ENCODE peak calls at places on chromosome 21, in seven cellular contexts. S is K562, Z is SK-N-SH, P is T47D, F is H1, V is GM12878, L is HepG2. T is an unnamed sample.

GRCh38 chr21:31592501-31592900 is 67.0 kb upstream of the SOD1 start:
- DNase-seq in P (no peak), F (no peak), L (no peak), Z (no peak), S (no peak), V (no peak), T (no peak)

GRCh38 chr21:39114871-39115658 is 68.2 kb downstream of the PSMG1 start:
- DNase-seq in L (peak; percentile 29), S (no peak), P (no peak), F (no peak), V (no peak), Z (no peak), T (no peak)

GRCh38 chr21:42440187-42440792 is 36.6 kb downstream of the UBASH3A start:
- DNase-seq in V (peak; percentile 70), L (no peak), P (no peak), Z (no peak), S (no peak), F (no peak), T (no peak)

GRCh38 chr21:43854773-43855633 is 10.0 kb upstream of the AGPAT3 start:
- DNase-seq in S (peak; percentile 97), F (no peak), Z (no peak), V (peak; percentile 67), P (no peak), L (no peak), T (no peak)

GRCh38 chr21:41825216-41825615 is 53.9 kb downstream of the PRDM15 start:
- DNase-seq in P (no peak), Z (no peak), S (no peak), V (no peak), L (no peak), F (no peak), T (no peak)

GRCh38 chr21:20997633-20998455 is at the start of gene NCAM2:
- DNase-seq in F (peak; percentile 88), L (peak; percentile 9), S (peak; percentile 76), Z (peak; percentile 93), V (no peak), P (peak; percentile 59), T (no peak)

GRCh38 chr21:42873096-42873495 is 6.2 kb downstream of the WDR4 start:
- DNase-seq in L (no peak), S (no peak), P (no peak), V (no peak), F (no peak), Z (no peak), T (no peak)

GRCh38 chr21:43362928-43363314 is 64.0 kb downstream of the SIK1 start:
- DNase-seq in V (no peak), P (no peak), Z (no peak), L (no peak), S (peak; percentile 61), F (no peak), T (no peak)

GRCh38 chr21:44962481-44962966 is 22.7 kb downstream of the SLX9 start:
- DNase-seq in F (no peak), L (no peak), V (no peak), Z (no peak), S (no peak), P (no peak), T (no peak)

GRCh38 chr21:38773108-38774061 is 32.3 kb upstream of the ETS2 start:
- DNase-seq in V (no peak), Z (no peak), L (peak; percentile 34), F (no peak), S (no peak), P (no peak), T (peak; percentile 81)

GRCh38 chr21:20783611-20784010 is 214.6 kb upstream of the NCAM2 start:
- DNase-seq in V (no peak), Z (no peak), P (no peak), F (no peak), L (no peak), S (no peak), T (no peak)

GRCh38 chr21:38784458-38785266 is 21.1 kb upstream of the ETS2 start:
- DNase-seq in S (no peak), V (no peak), P (no peak), L (peak; percentile 52), Z (no peak), F (no peak), T (no peak)

GRCh38 chr21:20971296-20971921 is 26.8 kb upstream of the NCAM2 start:
- DNase-seq in Z (peak; percentile 65), S (peak; percentile 59), P (peak; percentile 60), L (peak; percentile 18), F (no peak), V (no peak), T (no peak)

GRCh38 chr21:40886931-40887330 is 40.0 kb upstream of the DSCAM start:
- DNase-seq in L (no peak), P (peak; percentile 56), F (no peak), S (no peak), Z (no peak), V (no peak), T (no peak)

GRCh38 chr21:43772368-43772870 is 3.7 kb downstream of the CSTB start:
- DNase-seq in F (no peak), L (no peak), V (no peak), S (peak; percentile 30), Z (no peak), P (no peak), T (no peak)

GRCh38 chr21:45203983-45204382 is 83.7 kb downstream of the POFUT2 start:
- DNase-seq in Z (peak; percentile 61), S (no peak), V (no peak), F (no peak), L (no peak), P (no peak), T (no peak)

GRCh38 chr21:45622416-45623097 is 21.0 kb upstream of the PCBP3 start:
- DNase-seq in S (no peak), P (no peak), F (no peak), L (no peak), Z (no peak), V (no peak), T (no peak)

GRCh38 chr21:33561373-33561772 is 18.5 kb downstream of the SON start:
- DNase-seq in S (no peak), Z (no peak), L (no peak), F (no peak), V (no peak), P (no peak), T (no peak)

GRCh38 chr21:46065993-46066842 is 31.7 kb upstream of the COL6A2 start:
- DNase-seq in P (no peak), S (peak; percentile 27), Z (no peak), V (no peak), L (no peak), F (no peak), T (no peak)

GRCh38 chr21:41926807-41927171 is 27.0 kb downstream of the C2CD2 start:
- DNase-seq in F (no peak), L (no peak), V (no peak), S (no peak), Z (no peak), P (no peak), T (no peak)

GRCh38 chr21:31293986-31294385 is 50.1 kb downstream of the TIAM1 start:
- DNase-seq in Z (no peak), V (no peak), P (no peak), S (no peak), F (no peak), L (no peak), T (peak; percentile 64)

GRCh38 chr21:38985423-38986378 is 180.0 kb downstream of the ETS2 start:
- DNase-seq in F (no peak), V (peak; percentile 12), P (no peak), L (no peak), S (peak; percentile 88), Z (peak; percentile 84), T (no peak)

GRCh38 chr21:16194851-16195251 is 465.1 kb downstream of the USP25 start:
- DNase-seq in V (no peak), P (no peak), L (peak; percentile 17), F (no peak), Z (no peak), S (no peak), T (no peak)

GRCh38 chr21:14251336-14251735 is 35.4 kb downstream of the RBM11 start:
- DNase-seq in V (no peak), Z (no peak), L (no peak), S (no peak), F (no peak), P (no peak), T (no peak)

GRCh38 chr21:35294231-35294898 is 245.3 kb upstream of the RUNX1 start:
- DNase-seq in P (no peak), S (no peak), F (no peak), L (no peak), Z (no peak), V (no peak), T (peak; percentile 86)
- TF ChIP-seq JUND in P (no peak), S (no peak), F (no peak), L (no peak), Z (no peak), V (no peak), T (peak; percentile 55)

GRCh38 chr21:29800051-29800450 is 139.7 kb downstream of the GRIK1 start:
- DNase-seq in L (no peak), V (no peak), P (no peak), F (no peak), S (no peak), Z (no peak), T (no peak)

GRCh38 chr21:29801122-29801521 is 138.7 kb downstream of the GRIK1 start:
- DNase-seq in S (no peak), L (no peak), F (no peak), P (no peak), V (no peak), Z (no peak), T (no peak)

GRCh38 chr21:29805110-29805509 is 134.7 kb downstream of the GRIK1 start:
- DNase-seq in P (no peak), V (no peak), Z (no peak), S (peak; percentile 38), F (no peak), L (no peak), T (no peak)
- TF ChIP-seq JUND in P (no peak), V (no peak), Z (no peak), S (no peak), F (no peak), L (no peak), T (no peak)

GRCh38 chr21:37047079-37047478 is 25.8 kb downstream of the PIGP start:
- DNase-seq in Z (no peak), S (no peak), L (no peak), F (no peak), P (no peak), V (no peak), T (no peak)
- TF ChIP-seq JUND in Z (no peak), S (no peak), L (no peak), F (no peak), P (no peak), V (no peak), T (no peak)

GRCh38 chr21:23861908-23862504 is 1745.3 kb downstream of the MRPL39 start:
- DNase-seq in P (no peak), Z (no peak), S (no peak), V (no peak), F (no peak), L (no peak), T (no peak)
- TF ChIP-seq JUND in P (no peak), Z (no peak), S (no peak), V (no peak), F (no peak), L (no peak), T (no peak)

DNA sequence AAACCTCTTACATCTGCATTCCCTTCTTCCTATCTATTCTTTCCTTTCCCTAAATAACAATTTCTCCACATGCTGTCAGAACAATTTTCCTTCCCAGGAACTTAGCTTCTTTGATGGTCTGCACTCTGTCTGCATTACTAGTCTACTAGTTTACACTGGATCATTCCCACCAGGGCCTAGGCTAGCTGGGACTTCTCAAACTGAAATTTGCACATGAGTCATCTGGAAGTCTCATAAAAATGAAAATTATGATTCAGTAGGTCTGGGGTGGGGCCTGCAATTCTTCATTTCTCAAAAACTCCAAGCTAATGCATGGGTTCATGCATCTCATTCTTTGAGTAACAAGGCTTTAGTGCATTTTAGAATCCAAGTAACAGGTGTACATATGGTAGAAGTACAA is 74.2 kb downstream of the GABPA start:
- DNase-seq in S (no peak), L (no peak), Z (no peak), F (no peak), P (no peak), V (no peak), T (no peak)
- TF ChIP-seq JUND in S (no peak), L (no peak), Z (no peak), F (no peak), P (no peak), V (no peak), T (no peak)